ENCODE peak calls at places on chromosome 4, in six cellular contexts. J, S, C, L, W and Z are unnamed samples.

GRCh38 chr4:106266201-106266600 is 49.8 kb downstream of the TBCK start:
- DNase-seq in J (peak), S (peak), C (peak), L (no peak), W (peak), Z (no peak)

GRCh38 chr4:53479731-53480525 is 102.5 kb downstream of the FIP1L1 start:
- DNase-seq in J (no peak), S (peak), C (no peak), L (no peak), W (no peak), Z (no peak)

GRCh38 chr4:95638920-95639501 is 90.2 kb upstream of the UNC5C start:
- DNase-seq in J (no peak), S (no peak), C (no peak), L (no peak), W (no peak), Z (no peak)

GRCh38 chr4:119536572-119537528 is 91.8 kb downstream of the PDE5A start:
- DNase-seq in J (no peak), S (peak), C (no peak), L (no peak), W (no peak), Z (no peak)

GRCh38 chr4:55498051-55498450 is 48.7 kb downstream of the CLOCK start:
- DNase-seq in J (peak), S (no peak), C (no peak), L (no peak), W (no peak), Z (no peak)

GRCh38 chr4:154854362-154854761 is 73.3 kb downstream of the RBM46 start:
- DNase-seq in J (peak), S (no peak), C (no peak), L (no peak), W (peak), Z (no peak)

GRCh38 chr4:56240554-56241190 is 146.6 kb downstream of the AASDH start:
- DNase-seq in J (no peak), S (peak), C (no peak), L (no peak), W (peak), Z (no peak)

GRCh38 chr4:80495847-80496246 is 160.3 kb downstream of the CFAP299 start:
- DNase-seq in J (no peak), S (no peak), C (no peak), L (no peak), W (no peak), Z (no peak)

GRCh38 chr4:183142566-183143545 is 43.8 kb downstream of the WWC2 start:
- DNase-seq in J (peak), S (peak), C (no peak), L (peak), W (no peak), Z (no peak)

DNA sequence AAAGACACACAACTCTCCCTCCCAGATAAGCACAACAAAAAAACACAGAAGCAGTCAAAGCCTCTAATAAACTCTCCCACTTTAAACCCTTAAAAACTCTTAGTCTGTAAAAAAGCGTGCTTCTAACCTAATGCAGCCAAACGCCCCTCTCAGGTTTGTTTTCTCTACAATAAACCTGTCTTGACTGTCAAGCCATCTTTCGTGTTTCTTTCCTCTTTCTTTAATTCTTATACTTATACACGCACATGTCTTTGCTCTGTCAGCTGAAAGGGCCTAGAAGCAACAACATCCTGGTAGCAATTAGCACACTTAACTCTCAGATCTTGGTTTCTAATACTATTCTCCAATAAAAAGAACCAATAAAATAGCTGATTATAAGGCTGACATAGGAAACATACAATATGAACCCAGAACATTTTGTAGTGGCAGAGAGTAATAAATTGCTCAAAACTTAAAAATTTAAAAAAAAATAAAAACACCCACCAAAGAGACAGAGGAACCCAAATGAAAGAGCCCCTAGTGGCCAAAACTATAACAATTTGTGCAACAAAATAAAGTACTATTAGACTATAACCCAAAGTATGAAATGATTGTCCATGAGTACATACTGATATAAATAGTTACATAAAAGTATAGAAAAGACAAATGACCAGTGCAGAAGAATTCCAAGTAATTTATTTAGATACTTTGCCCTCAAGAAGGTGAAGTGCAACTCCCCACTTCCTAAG is 440.4 kb upstream of the ADGRL3 start:
- DNase-seq in J (no peak), S (no peak), C (no peak), L (no peak), W (no peak), Z (no peak)
- H3K4me3 ChIP-seq in J (no peak), S (no peak), C (no peak), L (no peak), W (no peak), Z (no peak)

GRCh38 chr4:76420311-76420710 is 630 bp downstream of the CCDC158 start:
- DNase-seq in J (no peak), S (no peak), C (no peak), L (no peak), W (no peak), Z (no peak)

GRCh38 chr4:76420901-76421581 is at the start of gene CCDC158:
- DNase-seq in J (no peak), S (no peak), C (no peak), L (peak), W (no peak), Z (no peak)

GRCh38 chr4:76429636-76430035 is 5.4 kb upstream of the SHROOM3 start:
- DNase-seq in J (no peak), S (no peak), C (no peak), L (no peak), W (no peak), Z (no peak)

GRCh38 chr4:76430519-76431388 is 4.3 kb upstream of the SHROOM3 start:
- DNase-seq in J (peak), S (peak), C (peak), L (no peak), W (peak), Z (peak)

GRCh38 chr4:76426272-76426671 is 5.3 kb upstream of the CCDC158 start:
- DNase-seq in J (no peak), S (no peak), C (no peak), L (no peak), W (no peak), Z (no peak)
- TF ChIP-seq CTCF in J (no peak), S (peak), C (no peak), L (no peak), W (peak), Z (no peak)

DNA sequence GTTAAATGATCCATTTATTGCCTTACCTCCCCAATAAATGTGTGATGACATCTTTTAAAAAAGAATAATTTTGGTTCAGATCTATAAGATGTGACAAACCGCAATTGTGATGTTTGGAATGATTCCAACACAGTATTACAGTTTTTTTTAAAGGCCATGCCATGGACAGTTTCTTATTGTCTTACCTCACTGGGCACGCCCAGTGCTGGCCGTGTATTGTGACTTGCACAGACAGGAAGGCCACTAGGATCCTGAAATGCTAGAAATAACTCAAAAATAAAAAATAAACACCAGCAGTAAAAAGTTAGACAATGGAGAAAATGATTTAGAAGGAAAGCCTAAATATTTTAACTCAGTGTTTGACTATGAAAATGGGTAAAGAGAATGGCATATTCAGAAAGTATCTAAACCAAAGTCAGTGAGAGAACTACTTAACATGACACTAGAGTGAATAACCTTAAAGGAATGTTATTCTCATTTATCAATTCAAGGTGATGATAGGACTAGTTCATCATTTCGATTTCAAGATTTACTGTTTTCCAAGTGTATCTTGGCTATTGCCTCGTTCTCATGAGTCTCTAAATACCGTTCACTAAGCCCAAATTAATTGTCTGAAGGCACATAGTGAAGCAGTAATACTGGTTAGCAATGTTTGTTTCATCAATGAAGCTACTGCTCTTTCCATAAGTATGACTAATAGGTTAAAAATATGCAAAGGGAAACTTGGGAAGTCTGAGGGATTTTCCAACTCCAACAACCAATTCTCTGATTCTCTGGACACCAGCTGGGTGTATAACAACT is 46.1 kb upstream of the VEGFC start:
- DNase-seq in J (no peak), S (peak), C (no peak), L (peak), W (no peak), Z (no peak)
- H3K4me3 ChIP-seq in J (no peak), S (no peak), C (no peak), L (no peak), W (no peak), Z (no peak)

DNA sequence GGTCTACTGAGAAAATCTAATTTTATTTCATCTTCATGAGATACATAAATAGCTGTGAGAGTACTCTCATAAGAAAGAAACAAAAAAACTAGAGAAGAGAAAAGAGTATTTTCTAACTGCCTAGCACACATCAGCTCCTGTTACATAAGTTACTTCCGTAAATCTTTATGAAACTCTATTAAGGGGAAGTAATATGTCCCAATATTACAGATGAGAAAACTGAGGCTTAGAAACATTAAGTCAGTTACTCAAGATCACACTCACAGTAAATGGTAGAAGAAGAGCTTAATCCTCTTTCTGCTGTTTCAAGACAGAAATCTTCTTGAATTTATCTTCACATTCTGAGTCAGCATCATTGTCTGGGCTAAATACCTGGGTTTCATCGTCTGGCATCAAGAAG is 164.1 kb downstream of the DTHD1 start:
- DNase-seq in J (no peak), S (no peak), C (no peak), L (no peak), W (no peak), Z (peak)
- TF ChIP-seq CTCF in J (no peak), S (no peak), C (no peak), L (no peak), W (no peak), Z (no peak)

GRCh38 chr4:90318208-90318607 is 191.0 kb downstream of the CCSER1 start:
- DNase-seq in J (peak), S (peak), C (no peak), L (no peak), W (no peak), Z (no peak)
- H3K4me3 ChIP-seq in J (no peak), S (no peak), C (no peak), L (no peak), W (no peak), Z (no peak)

DNA sequence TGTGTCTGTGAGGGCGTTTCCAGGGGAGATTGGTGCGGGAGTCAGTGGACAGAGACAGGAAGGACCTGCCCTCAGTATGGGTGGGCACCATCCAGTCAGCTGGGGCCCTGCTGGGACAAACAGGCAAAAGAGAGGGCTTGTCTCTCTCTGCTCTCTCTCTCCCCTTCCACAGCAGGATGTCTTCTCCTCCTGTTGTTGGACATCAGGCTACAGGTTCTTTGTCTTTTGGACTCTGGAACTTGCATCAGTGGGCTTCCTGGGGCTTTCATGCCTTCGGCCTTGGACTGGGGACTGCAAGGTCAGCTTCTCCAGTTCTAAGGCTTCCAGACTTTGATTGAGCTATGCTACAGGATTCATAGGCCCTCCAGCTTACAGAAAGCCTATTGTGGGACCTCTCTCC is 59.6 kb downstream of the ADGRA3 start:
- DNase-seq in J (no peak), S (no peak), C (no peak), L (no peak), W (peak), Z (no peak)
- TF ChIP-seq CTCF in J (no peak), S (no peak), C (no peak), L (no peak), W (no peak), Z (no peak)

GRCh38 chr4:164621886-164622521 is 131.9 kb upstream of the SMIM31 start:
- DNase-seq in J (no peak), S (no peak), C (no peak), L (no peak), W (no peak), Z (no peak)
- H3K4me3 ChIP-seq in J (no peak), S (no peak), C (no peak), L (no peak), W (no peak), Z (no peak)

DNA sequence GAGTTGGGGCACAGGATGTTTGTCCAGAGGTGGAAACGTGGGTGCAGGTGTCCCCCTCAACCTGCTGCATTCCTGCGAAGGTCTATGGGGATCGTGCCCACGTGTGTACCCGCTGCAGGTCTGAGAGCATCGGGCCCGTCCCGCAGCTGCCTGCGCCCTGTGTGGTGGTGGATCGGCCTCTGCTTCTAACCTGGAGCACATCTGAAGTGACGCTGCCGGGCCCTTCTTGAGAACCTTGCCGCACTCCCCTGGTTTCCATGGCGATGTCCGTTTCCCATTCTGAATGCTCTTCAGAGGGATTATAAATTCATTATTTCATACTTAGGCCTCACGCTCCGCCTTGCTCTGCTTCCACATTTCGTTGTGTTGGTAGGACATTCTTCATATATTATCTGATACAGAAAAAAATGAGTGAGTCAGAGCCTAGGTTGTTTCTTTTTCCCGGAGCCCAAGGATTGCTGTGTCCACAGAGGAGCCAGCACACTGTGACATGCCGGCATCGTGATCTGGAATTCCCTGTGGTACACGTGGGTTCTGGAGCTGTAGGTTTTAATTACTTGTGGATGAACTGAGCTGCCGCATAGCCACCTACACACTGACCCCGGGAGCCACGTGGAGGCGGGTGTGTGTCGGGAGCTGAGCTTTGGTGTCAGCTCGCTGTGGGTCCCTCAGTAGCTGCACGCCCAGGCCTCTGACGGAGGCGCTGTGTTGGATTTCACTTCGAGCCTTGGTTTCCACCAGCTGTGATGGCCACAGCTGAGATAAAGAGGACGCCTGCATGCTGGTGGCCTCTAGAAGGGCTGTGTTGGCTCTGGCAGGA is 63.4 kb downstream of the PSAPL1 start:
- DNase-seq in J (no peak), S (peak), C (no peak), L (no peak), W (no peak), Z (no peak)
- TF ChIP-seq CTCF in J (no peak), S (no peak), C (no peak), L (no peak), W (no peak), Z (no peak)

GRCh38 chr4:60683357-60683756 is 516.8 kb upstream of the ADGRL3 start:
- DNase-seq in J (no peak), S (peak), C (no peak), L (no peak), W (no peak), Z (no peak)
- H3K4me3 ChIP-seq in J (no peak), S (no peak), C (no peak), L (no peak), W (no peak), Z (no peak)